ENCODE peak calls at places on chromosomes 11 and 22, in six cellular contexts. N is AG09309, S is astrocyte of the cerebellum, G is A549, P is cardiac fibroblast, Z is prostate gland. J is an unnamed sample.

GRCh38 chr11:118975771-118976709 is 4.5 kb downstream of the FOXR1 start:
- DNase-seq in Z (no peak), P (peak), G (no peak), S (peak), N (peak), J (no peak)

GRCh38 chr22:37088750-37089408 is 20.6 kb downstream of the TMPRSS6 start:
- DNase-seq in G (no peak), N (no peak), Z (no peak), S (no peak), P (no peak), J (no peak)

GRCh38 chr11:106621479-106621878 is 396.8 kb downstream of the GUCY1A2 start:
- DNase-seq in P (no peak), N (no peak), Z (no peak), S (no peak), G (no peak), J (no peak)

GRCh38 chr22:20111689-20112622 is 3.9 kb upstream of the RANBP1 start:
- DNase-seq in P (no peak), G (no peak), N (no peak), S (no peak), Z (no peak), J (no peak)

GRCh38 chr11:85628771-85629341 is 463 bp downstream of the TMEM126B start:
- DNase-seq in G (no peak), N (no peak), P (peak), Z (no peak), S (no peak), J (no peak)

GRCh38 chr11:68796779-68797178 is 44.9 kb downstream of the CPT1A start:
- DNase-seq in P (no peak), N (no peak), G (no peak), S (peak), Z (peak), J (no peak)

GRCh38 chr22:45717787-45718186 is 46.2 kb downstream of the ATXN10 start:
- DNase-seq in Z (no peak), N (no peak), S (peak), P (peak), G (no peak), J (peak)

GRCh38 chr11:134572741-134573675 is 161.0 kb upstream of the B3GAT1 start:
- DNase-seq in S (no peak), N (no peak), P (no peak), G (no peak), Z (no peak), J (no peak)

GRCh38 chr11:35781342-35782171 is 119.0 kb downstream of the TRIM44 start:
- DNase-seq in Z (no peak), G (no peak), N (no peak), P (peak), S (no peak), J (peak)

GRCh38 chr22:50162391-50162956 is 8.1 kb upstream of the PANX2 start:
- DNase-seq in Z (no peak), P (no peak), G (no peak), S (no peak), N (no peak), J (no peak)

GRCh38 chr11:1778141-1778911 is 14.6 kb upstream of the CTSD start:
- DNase-seq in G (no peak), S (no peak), N (no peak), Z (no peak), P (no peak), J (no peak)

GRCh38 chr22:29208502-29208862 is 2.8 kb downstream of the EMID1 start:
- DNase-seq in S (no peak), N (no peak), G (no peak), Z (no peak), P (no peak), J (no peak)

GRCh38 chr22:37298748-37299495 is 16.6 kb downstream of the CYTH4 start:
- DNase-seq in N (no peak), Z (no peak), P (no peak), G (no peak), S (no peak), J (no peak)

GRCh38 chr22:41914611-41915034 is 251 bp downstream of the SHISA8 start:
- DNase-seq in Z (no peak), P (no peak), N (no peak), S (no peak), G (no peak), J (no peak)

DNA sequence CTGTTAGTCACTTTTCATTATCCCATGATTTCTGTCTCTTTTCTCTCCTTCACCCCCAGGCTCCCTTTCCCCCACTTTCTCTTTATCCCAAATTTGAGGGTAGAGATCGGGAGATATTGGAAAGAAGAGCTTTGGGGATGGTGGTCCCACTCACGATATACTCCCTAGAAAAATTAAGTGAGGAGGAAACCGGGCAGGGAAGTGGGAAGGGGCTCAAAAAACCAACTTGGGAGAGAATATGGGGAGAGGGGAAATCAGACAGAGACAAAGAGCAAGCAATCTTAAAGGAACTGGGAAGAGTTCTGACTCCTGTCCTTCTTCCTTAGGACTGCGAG is 939 bp upstream of the DCHS1 start:
- DNase-seq in P (no peak), Z (no peak), N (no peak), S (no peak), G (no peak), J (no peak)
- H3K4me3 ChIP-seq in P (no peak), Z (no peak), N (no peak), S (peak), G (no peak), J (no peak)

GRCh38 chr11:47503227-47503626 is 49.7 kb downstream of the CELF1 start:
- DNase-seq in S (no peak), Z (no peak), G (no peak), P (no peak), N (no peak), J (no peak)

GRCh38 chr11:47500121-47500520 is 51.2 kb upstream of the RAPSN start:
- DNase-seq in P (no peak), Z (no peak), N (no peak), G (no peak), S (no peak), J (no peak)

GRCh38 chr11:47504910-47505309 is 48.0 kb downstream of the CELF1 start:
- DNase-seq in P (no peak), G (no peak), N (no peak), S (no peak), Z (no peak), J (no peak)

GRCh38 chr11:47501095-47501494 is 51.8 kb downstream of the CELF1 start:
- DNase-seq in S (no peak), N (no peak), G (no peak), P (no peak), Z (no peak), J (no peak)

GRCh38 chr11:47502767-47503166 is 50.2 kb downstream of the CELF1 start:
- DNase-seq in S (no peak), N (no peak), P (no peak), G (no peak), Z (no peak), J (no peak)
- H3K4me3 ChIP-seq in S (no peak), N (no peak), P (no peak), G (no peak), Z (no peak), J (no peak)

GRCh38 chr11:109957000-109957399 is 136.2 kb upstream of the ZC3H12C start:
- DNase-seq in G (no peak), P (no peak), Z (no peak), N (no peak), S (no peak), J (no peak)
- H3K4me3 ChIP-seq in G (no peak), P (no peak), Z (no peak), N (no peak), S (no peak), J (no peak)

DNA sequence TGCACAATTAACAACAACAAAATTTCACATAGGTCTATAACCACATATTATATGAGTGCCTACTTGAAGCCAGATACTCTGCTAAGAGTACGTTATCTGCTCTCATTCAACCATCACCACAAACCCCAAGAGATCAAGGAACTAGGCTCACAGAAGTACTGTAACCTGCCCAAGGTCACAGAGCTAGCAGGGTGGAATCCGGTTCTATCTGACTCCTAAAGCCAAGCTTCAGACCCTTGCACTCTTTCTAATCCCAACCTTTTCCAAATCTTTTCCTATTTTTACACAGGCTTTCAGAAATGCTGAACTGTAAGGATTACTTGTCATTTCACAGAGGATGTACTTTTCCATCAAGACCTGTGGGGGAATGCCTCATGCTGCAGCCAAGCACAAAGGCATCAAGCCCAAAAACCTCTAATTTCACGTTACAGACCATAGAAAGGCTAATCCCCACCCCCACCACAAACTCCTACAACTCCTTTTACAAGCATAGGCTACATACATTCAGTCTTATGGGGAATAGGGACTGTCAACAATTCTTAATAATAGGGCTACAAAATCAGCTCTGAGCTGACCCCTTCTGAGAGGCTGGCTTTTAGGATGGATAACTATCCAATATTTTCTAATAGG is 924 bp downstream of the PRCP start:
- DNase-seq in P (no peak), Z (no peak), N (no peak), G (no peak), S (no peak), J (no peak)
- H3K4me3 ChIP-seq in P (peak), Z (peak), N (peak), G (peak), S (peak), J (peak)